ENCODE peak calls at places on chromosomes 2 and 18, in ten cellular contexts. One of them, this sample, is unnamed.

GRCh38 chr18:62518460-62519375 is 4.1 kb upstream of the ZCCHC2 start:
- DNase-seq in RWPE1: no peak
- DNase-seq in CD8-positive, alpha-beta T cell: no peak
- DNase-seq in brain microvascular endothelial cell: no peak
- DNase-seq in foreskin fibroblast: no peak
- DNase-seq in right lobe of liver: no peak
- DNase-seq in ovary: no peak
- DNase-seq in tibial artery: no peak
- DNase-seq in cardiac fibroblast: no peak
- DNase-seq in endothelial cell: no peak
- DNase-seq in this sample: no peak

GRCh38 chr18:78607221-78607620 is 372.4 kb upstream of the SALL3 start:
- DNase-seq in endothelial cell: no peak
- DNase-seq in cardiac fibroblast: no peak
- DNase-seq in CD8-positive, alpha-beta T cell: no peak
- DNase-seq in brain microvascular endothelial cell: no peak
- DNase-seq in RWPE1: no peak
- DNase-seq in right lobe of liver: no peak
- DNase-seq in tibial artery: no peak
- DNase-seq in foreskin fibroblast: no peak
- DNase-seq in ovary: no peak
- DNase-seq in this sample: no peak

GRCh38 chr2:180394305-180394704 is 387.2 kb upstream of the CWC22 start:
- DNase-seq in RWPE1: no peak
- DNase-seq in endothelial cell: no peak
- DNase-seq in right lobe of liver: no peak
- DNase-seq in foreskin fibroblast: no peak
- DNase-seq in cardiac fibroblast: no peak
- DNase-seq in brain microvascular endothelial cell: no peak
- DNase-seq in ovary: no peak
- DNase-seq in CD8-positive, alpha-beta T cell: no peak
- DNase-seq in tibial artery: no peak
- DNase-seq in this sample: no peak

GRCh38 chr18:24731981-24732380 is 271.5 kb downstream of the HRH4 start:
- DNase-seq in ovary: no peak
- DNase-seq in brain microvascular endothelial cell: no peak
- DNase-seq in endothelial cell: no peak
- DNase-seq in tibial artery: no peak
- DNase-seq in RWPE1: peak; percentile 20
- DNase-seq in right lobe of liver: no peak
- DNase-seq in CD8-positive, alpha-beta T cell: no peak
- DNase-seq in foreskin fibroblast: no peak
- DNase-seq in cardiac fibroblast: no peak
- DNase-seq in this sample: no peak

GRCh38 chr2:193845604-193846003 is 1650.9 kb upstream of the TMEFF2 start:
- DNase-seq in brain microvascular endothelial cell: no peak
- DNase-seq in RWPE1: no peak
- DNase-seq in tibial artery: no peak
- DNase-seq in CD8-positive, alpha-beta T cell: no peak
- DNase-seq in foreskin fibroblast: no peak
- DNase-seq in endothelial cell: no peak
- DNase-seq in right lobe of liver: no peak
- DNase-seq in ovary: no peak
- DNase-seq in cardiac fibroblast: no peak
- DNase-seq in this sample: no peak

GRCh38 chr2:233399306-233400225 is 45.3 kb downstream of the DGKD start:
- DNase-seq in cardiac fibroblast: no peak
- DNase-seq in brain microvascular endothelial cell: no peak
- DNase-seq in RWPE1: no peak
- DNase-seq in CD8-positive, alpha-beta T cell: no peak
- DNase-seq in tibial artery: no peak
- DNase-seq in endothelial cell: no peak
- DNase-seq in foreskin fibroblast: no peak
- DNase-seq in right lobe of liver: peak; percentile 40
- DNase-seq in ovary: no peak
- DNase-seq in this sample: no peak

GRCh38 chr2:128628206-128628605 is 309.5 kb upstream of the HS6ST1 start:
- DNase-seq in cardiac fibroblast: no peak
- DNase-seq in ovary: no peak
- DNase-seq in RWPE1: no peak
- DNase-seq in endothelial cell: no peak
- DNase-seq in CD8-positive, alpha-beta T cell: no peak
- DNase-seq in brain microvascular endothelial cell: no peak
- DNase-seq in tibial artery: no peak
- DNase-seq in foreskin fibroblast: no peak
- DNase-seq in right lobe of liver: peak; percentile 26
- DNase-seq in this sample: no peak

GRCh38 chr2:1477196-1478040 is 64.2 kb downstream of the TPO start:
- DNase-seq in RWPE1: no peak
- DNase-seq in CD8-positive, alpha-beta T cell: no peak
- DNase-seq in cardiac fibroblast: no peak
- DNase-seq in ovary: no peak
- DNase-seq in tibial artery: no peak
- DNase-seq in endothelial cell: no peak
- DNase-seq in right lobe of liver: no peak
- DNase-seq in brain microvascular endothelial cell: no peak
- DNase-seq in foreskin fibroblast: no peak
- DNase-seq in this sample: no peak

GRCh38 chr18:11761553-11761952 is 72.5 kb downstream of the GNAL start:
- DNase-seq in endothelial cell: no peak
- DNase-seq in cardiac fibroblast: no peak
- DNase-seq in foreskin fibroblast: no peak
- DNase-seq in RWPE1: no peak
- DNase-seq in CD8-positive, alpha-beta T cell: no peak
- DNase-seq in brain microvascular endothelial cell: no peak
- DNase-seq in ovary: no peak
- DNase-seq in right lobe of liver: no peak
- DNase-seq in tibial artery: no peak
- DNase-seq in this sample: no peak

GRCh38 chr2:126744640-126745039 is 88.7 kb downstream of the GYPC start:
- DNase-seq in tibial artery: no peak
- DNase-seq in right lobe of liver: no peak
- DNase-seq in cardiac fibroblast: no peak
- DNase-seq in foreskin fibroblast: no peak
- DNase-seq in endothelial cell: no peak
- DNase-seq in RWPE1: no peak
- DNase-seq in CD8-positive, alpha-beta T cell: no peak
- DNase-seq in ovary: no peak
- DNase-seq in brain microvascular endothelial cell: no peak
- DNase-seq in this sample: no peak

GRCh38 chr18:37334494-37335125 is 231.0 kb downstream of the CELF4 start:
- DNase-seq in ovary: no peak
- DNase-seq in tibial artery: no peak
- DNase-seq in RWPE1: no peak
- DNase-seq in foreskin fibroblast: peak; percentile 10
- DNase-seq in endothelial cell: no peak
- DNase-seq in cardiac fibroblast: peak; percentile 4
- DNase-seq in CD8-positive, alpha-beta T cell: no peak
- DNase-seq in right lobe of liver: no peak
- DNase-seq in brain microvascular endothelial cell: peak; percentile 3
- DNase-seq in this sample: no peak

GRCh38 chr2:179963626-179964025 is 43.5 kb downstream of the CWC22 start:
- DNase-seq in right lobe of liver: no peak
- DNase-seq in endothelial cell: no peak
- DNase-seq in tibial artery: no peak
- DNase-seq in RWPE1: peak; percentile 45
- DNase-seq in brain microvascular endothelial cell: no peak
- DNase-seq in cardiac fibroblast: peak; percentile 76
- DNase-seq in CD8-positive, alpha-beta T cell: no peak
- DNase-seq in foreskin fibroblast: peak; percentile 29
- DNase-seq in ovary: no peak
- DNase-seq in this sample: no peak

DNA sequence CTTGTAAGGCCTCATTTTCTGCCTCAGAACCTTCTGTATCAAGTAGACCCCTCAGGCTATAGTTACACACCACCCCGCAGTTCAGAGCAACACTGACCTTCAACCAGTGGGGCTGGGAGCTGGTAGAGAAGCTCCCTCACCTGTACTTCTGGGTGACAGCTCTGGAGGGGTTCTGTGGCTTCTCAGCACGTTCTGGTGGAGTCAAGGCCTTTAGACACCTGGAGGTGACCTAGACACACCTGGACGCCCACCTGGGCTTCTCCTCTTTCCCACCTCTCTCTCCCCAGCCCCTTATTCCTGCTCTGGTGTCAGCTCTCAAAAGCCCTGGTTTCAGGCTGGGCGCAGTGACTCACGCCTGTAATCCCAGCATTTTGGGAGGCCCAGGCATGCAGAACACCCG is 7.3 kb upstream of the CIB4 start:
- DNase-seq in right lobe of liver: no peak
- DNase-seq in foreskin fibroblast: no peak
- DNase-seq in cardiac fibroblast: no peak
- DNase-seq in RWPE1: no peak
- DNase-seq in ovary: no peak
- DNase-seq in tibial artery: no peak
- DNase-seq in brain microvascular endothelial cell: no peak
- DNase-seq in endothelial cell: no peak
- DNase-seq in CD8-positive, alpha-beta T cell: no peak
- DNase-seq in this sample: no peak
- TF ChIP-seq CTCF in right lobe of liver: no peak
- TF ChIP-seq CTCF in foreskin fibroblast: no peak
- TF ChIP-seq CTCF in cardiac fibroblast: no peak
- TF ChIP-seq CTCF in RWPE1: no peak
- TF ChIP-seq CTCF in ovary: no peak
- TF ChIP-seq CTCF in tibial artery: no peak
- TF ChIP-seq CTCF in brain microvascular endothelial cell: no peak
- TF ChIP-seq CTCF in endothelial cell: no peak
- TF ChIP-seq CTCF in CD8-positive, alpha-beta T cell: no peak
- TF ChIP-seq CTCF in this sample: no peak

DNA sequence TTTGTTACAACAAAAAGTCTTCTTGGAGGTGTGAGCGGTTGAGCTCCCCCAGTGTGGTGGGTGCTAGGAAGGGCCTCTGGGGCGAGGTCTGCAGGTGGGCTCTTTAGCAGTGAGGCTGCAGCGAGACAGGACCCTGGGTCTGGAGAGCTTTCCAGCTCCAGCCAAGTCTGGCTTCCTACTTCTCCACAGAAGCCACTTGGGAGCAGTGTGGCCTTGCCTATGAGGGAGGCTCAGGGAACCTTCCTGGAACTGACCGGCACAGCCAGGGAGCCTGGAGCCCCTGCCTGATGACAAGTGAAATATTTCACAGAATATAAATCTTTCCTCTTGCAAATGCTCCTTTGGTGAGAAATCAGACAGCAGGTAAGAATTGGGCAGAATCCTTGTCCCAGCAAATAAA is 289.6 kb upstream of the SPRED2 start:
- DNase-seq in cardiac fibroblast: no peak
- DNase-seq in ovary: peak; percentile 61
- DNase-seq in brain microvascular endothelial cell: peak; percentile 16
- DNase-seq in foreskin fibroblast: no peak
- DNase-seq in CD8-positive, alpha-beta T cell: no peak
- DNase-seq in endothelial cell: peak; percentile 63
- DNase-seq in RWPE1: peak; percentile 15
- DNase-seq in tibial artery: peak; percentile 27
- DNase-seq in right lobe of liver: peak; percentile 47
- DNase-seq in this sample: peak; percentile 26
- TF ChIP-seq CTCF in cardiac fibroblast: no peak
- TF ChIP-seq CTCF in ovary: peak; percentile 36
- TF ChIP-seq CTCF in brain microvascular endothelial cell: peak; percentile 62
- TF ChIP-seq CTCF in foreskin fibroblast: peak; percentile 10
- TF ChIP-seq CTCF in CD8-positive, alpha-beta T cell: no peak
- TF ChIP-seq CTCF in endothelial cell: no peak
- TF ChIP-seq CTCF in RWPE1: no peak
- TF ChIP-seq CTCF in tibial artery: no peak
- TF ChIP-seq CTCF in right lobe of liver: peak; percentile 47
- TF ChIP-seq CTCF in this sample: no peak

DNA sequence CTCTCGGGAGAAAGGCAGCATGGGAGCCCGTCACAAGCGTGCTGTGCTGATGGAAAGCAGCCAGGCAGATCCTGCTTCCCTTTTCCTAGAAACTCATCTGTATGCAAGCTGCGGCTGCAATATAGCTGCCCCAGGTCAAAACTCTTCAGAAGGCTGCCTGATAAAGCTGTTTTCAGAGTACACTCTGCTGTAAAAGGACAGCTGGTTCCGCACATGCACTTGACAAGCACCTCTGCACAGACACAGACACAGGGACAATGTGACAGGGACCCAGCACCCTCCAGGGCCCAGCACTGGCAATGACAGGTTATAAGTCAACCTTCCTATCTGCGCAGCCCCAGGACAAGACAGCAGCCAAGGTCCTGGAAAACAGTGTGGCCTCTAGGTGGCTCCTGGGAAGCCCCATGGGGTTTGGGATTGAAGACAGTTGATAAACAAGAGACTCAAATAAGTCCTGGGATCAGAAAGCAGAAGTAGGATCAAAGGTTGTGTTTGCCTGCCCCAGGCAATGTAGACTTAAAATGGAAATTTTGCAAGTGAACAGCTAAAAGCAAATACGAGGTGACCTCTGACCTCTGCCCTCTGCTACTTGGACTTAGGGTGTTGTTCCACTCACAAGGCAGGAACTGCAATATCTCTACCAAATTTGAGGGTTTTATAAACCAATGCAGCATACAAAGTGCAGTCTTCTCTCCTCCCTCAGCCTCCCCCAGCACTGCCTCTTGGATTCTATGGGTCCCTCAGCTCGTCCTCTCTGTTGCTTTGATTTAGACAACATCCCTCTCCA is 16.9 kb downstream of the SLC66A2 start:
- DNase-seq in foreskin fibroblast: no peak
- DNase-seq in ovary: peak; percentile 3
- DNase-seq in endothelial cell: no peak
- DNase-seq in brain microvascular endothelial cell: no peak
- DNase-seq in CD8-positive, alpha-beta T cell: no peak
- DNase-seq in RWPE1: no peak
- DNase-seq in right lobe of liver: peak; percentile 92
- DNase-seq in cardiac fibroblast: no peak
- DNase-seq in tibial artery: peak; percentile 28
- DNase-seq in this sample: no peak
- TF ChIP-seq CTCF in foreskin fibroblast: no peak
- TF ChIP-seq CTCF in ovary: no peak
- TF ChIP-seq CTCF in endothelial cell: no peak
- TF ChIP-seq CTCF in brain microvascular endothelial cell: peak; percentile 1
- TF ChIP-seq CTCF in CD8-positive, alpha-beta T cell: no peak
- TF ChIP-seq CTCF in RWPE1: no peak
- TF ChIP-seq CTCF in right lobe of liver: peak; percentile 52
- TF ChIP-seq CTCF in cardiac fibroblast: no peak
- TF ChIP-seq CTCF in tibial artery: no peak
- TF ChIP-seq CTCF in this sample: no peak

GRCh38 chr2:38213619-38214018 is 137.7 kb upstream of the CYP1B1 start:
- DNase-seq in cardiac fibroblast: peak; percentile 33
- DNase-seq in RWPE1: no peak
- DNase-seq in foreskin fibroblast: no peak
- DNase-seq in CD8-positive, alpha-beta T cell: no peak
- DNase-seq in ovary: no peak
- DNase-seq in right lobe of liver: no peak
- DNase-seq in endothelial cell: no peak
- DNase-seq in brain microvascular endothelial cell: no peak
- DNase-seq in tibial artery: no peak
- DNase-seq in this sample: no peak
- TF ChIP-seq CTCF in cardiac fibroblast: no peak
- TF ChIP-seq CTCF in RWPE1: no peak
- TF ChIP-seq CTCF in foreskin fibroblast: no peak
- TF ChIP-seq CTCF in CD8-positive, alpha-beta T cell: no peak
- TF ChIP-seq CTCF in ovary: no peak
- TF ChIP-seq CTCF in right lobe of liver: no peak
- TF ChIP-seq CTCF in endothelial cell: no peak
- TF ChIP-seq CTCF in brain microvascular endothelial cell: no peak
- TF ChIP-seq CTCF in tibial artery: no peak
- TF ChIP-seq CTCF in this sample: no peak